ENCODE peak calls at places on chromosomes 6 and 20, in four cellular contexts. V is HS-5; I is stimulated activated CD4-positive, alpha-beta T cell treated with anti-CD3 and anti-CD28 coated beads, TNF-alpha, amount 100 ng/mL, for 48 hours; H is endothelial cell. T is an unnamed sample.

GRCh38 chr6:126947070-126947469 is 171.4 kb upstream of the RSPO3 start:
- DNase-seq in V (no peak), I (no peak), H (no peak), T (peak; percentile 1)

GRCh38 chr20:3686867-3687321 is 5.1 kb upstream of the ADAM33 start:
- DNase-seq in V (peak; percentile 31), I (no peak), H (no peak), T (no peak)

GRCh38 chr6:148835920-148836441 is 89.2 kb downstream of the UST start:
- DNase-seq in V (peak; percentile 32), I (no peak), H (no peak), T (no peak)

GRCh38 chr6:125114248-125114858 is 39.2 kb upstream of the TPD52L1 start:
- DNase-seq in V (no peak), I (no peak), H (peak; percentile 35), T (peak; percentile 68)

GRCh38 chr6:131995924-131996323 is 44.8 kb upstream of the CCN2 start:
- DNase-seq in V (peak; percentile 88), I (no peak), H (no peak), T (no peak)

GRCh38 chr6:10315631-10316145 is 99.2 kb downstream of the TFAP2A start:
- DNase-seq in V (no peak), I (no peak), H (no peak), T (peak; percentile 45)

GRCh38 chr20:38563802-38564431 is 17.1 kb upstream of the ADIG start:
- DNase-seq in V (no peak), I (no peak), H (no peak), T (no peak)

GRCh38 chr6:147205690-147206600 is 1.7 kb downstream of the STXBP5 start:
- DNase-seq in V (no peak), I (no peak), H (no peak), T (peak; percentile 59)

GRCh38 chr6:157555795-157556645 is 175.0 kb downstream of the ZDHHC14 start:
- DNase-seq in V (no peak), I (no peak), H (no peak), T (no peak)

GRCh38 chr6:11938285-11938890 is 73.7 kb upstream of the HIVEP1 start:
- DNase-seq in V (no peak), I (no peak), H (peak; percentile 54), T (no peak)

GRCh38 chr6:24909281-24910216 is 26.2 kb downstream of the RIPOR2 start:
- DNase-seq in V (no peak), I (no peak), H (no peak), T (no peak)

GRCh38 chr20:50152394-50153152 is 950 bp downstream of the PEDS1 start:
- DNase-seq in V (no peak), I (no peak), H (no peak), T (no peak)

GRCh38 chr20:61461459-61461858 is 209.4 kb downstream of the CDH4 start:
- DNase-seq in V (no peak), I (no peak), H (no peak), T (no peak)

T was measured in SK-MEL-5.